ENCODE peak calls at places on chromosomes 5 and 9, in ten cellular contexts. P is mesothelial cell of epicardium, N is PC-9, X is AG04449, O is WTC11, L is fibroblast of pulmonary artery, M is heart left ventricle, J is MM.1S, Z is Peyer's patch, W is endodermal cell. A is an unnamed sample.

GRCh38 chr9:92634712-92635605 is 35.0 kb downstream of the IPPK start:
- DNase-seq in N (no peak), J (peak), W (peak), P (no peak), M (peak), L (peak), Z (peak), O (peak), X (no peak), A (peak)

GRCh38 chr9:7656648-7657047 is 142.9 kb downstream of the DMAC1 start:
- DNase-seq in L (peak), J (no peak), P (no peak), N (no peak), W (no peak), O (no peak), M (peak), X (no peak), Z (no peak), A (peak)

GRCh38 chr9:121527371-121527770 is 27.7 kb upstream of the GGTA1 start:
- DNase-seq in M (no peak), N (no peak), L (no peak), X (no peak), Z (no peak), W (no peak), P (no peak), O (no peak), J (no peak), A (no peak)

GRCh38 chr9:69421908-69422801 is 97.1 kb downstream of the ENTREP1 start:
- DNase-seq in L (peak), J (peak), W (peak), P (no peak), M (peak), Z (peak), X (no peak), N (no peak), O (peak), A (peak)

GRCh38 chr5:143002459-143003327 is 232.5 kb downstream of the ARHGAP26 start:
- DNase-seq in W (peak), L (peak), Z (peak), J (peak), P (no peak), N (no peak), X (peak), O (no peak), M (no peak), A (peak)

GRCh38 chr9:137041134-137041533 is 4.8 kb downstream of the NPDC1 start:
- DNase-seq in Z (no peak), N (no peak), J (no peak), W (no peak), P (no peak), M (no peak), L (no peak), O (no peak), X (no peak), A (no peak)

GRCh38 chr5:136193396-136193935 is 504 bp upstream of the SMIM32 start:
- DNase-seq in W (no peak), O (no peak), P (no peak), L (no peak), J (no peak), X (no peak), N (no peak), M (no peak), Z (no peak), A (no peak)

GRCh38 chr5:68086443-68086842 is 129.1 kb upstream of the PIK3R1 start:
- DNase-seq in L (no peak), N (no peak), P (no peak), J (no peak), W (no peak), X (no peak), Z (no peak), O (no peak), M (no peak), A (no peak)

GRCh38 chr9:38226491-38226951 is 157.5 kb upstream of the SHB start:
- DNase-seq in Z (no peak), O (no peak), L (peak), M (no peak), P (no peak), J (no peak), N (peak), W (peak), X (no peak), A (peak)

GRCh38 chr9:114737118-114737517 is 55.1 kb upstream of the TEX48 start:
- DNase-seq in X (no peak), O (no peak), L (no peak), J (no peak), W (no peak), M (no peak), P (no peak), Z (no peak), N (no peak), A (no peak)

GRCh38 chr5:154677921-154678320 is 77.3 kb upstream of the LARP1 start:
- DNase-seq in X (no peak), W (no peak), P (no peak), M (no peak), J (no peak), L (peak), N (peak), O (no peak), Z (no peak), A (no peak)

GRCh38 chr9:114958021-114958846 is 27.8 kb upstream of the TNFSF8 start:
- DNase-seq in O (no peak), N (no peak), J (no peak), W (no peak), M (peak), L (peak), P (no peak), Z (no peak), X (no peak), A (no peak)

GRCh38 chr5:113524927-113525326 is 11.4 kb downstream of the YTHDC2 start:
- DNase-seq in P (no peak), W (no peak), X (no peak), M (no peak), O (no peak), Z (no peak), N (no peak), L (no peak), J (peak), A (no peak)

GRCh38 chr9:124854822-124855221 is 1.6 kb downstream of the WDR38 start:
- DNase-seq in Z (no peak), P (no peak), O (no peak), W (no peak), M (no peak), X (no peak), J (no peak), N (no peak), L (no peak), A (no peak)

GRCh38 chr9:32251539-32251938 is 132.9 kb upstream of the ACO1 start:
- DNase-seq in X (no peak), W (peak), Z (no peak), J (peak), N (peak), P (no peak), L (peak), M (peak), O (peak), A (peak)

DNA sequence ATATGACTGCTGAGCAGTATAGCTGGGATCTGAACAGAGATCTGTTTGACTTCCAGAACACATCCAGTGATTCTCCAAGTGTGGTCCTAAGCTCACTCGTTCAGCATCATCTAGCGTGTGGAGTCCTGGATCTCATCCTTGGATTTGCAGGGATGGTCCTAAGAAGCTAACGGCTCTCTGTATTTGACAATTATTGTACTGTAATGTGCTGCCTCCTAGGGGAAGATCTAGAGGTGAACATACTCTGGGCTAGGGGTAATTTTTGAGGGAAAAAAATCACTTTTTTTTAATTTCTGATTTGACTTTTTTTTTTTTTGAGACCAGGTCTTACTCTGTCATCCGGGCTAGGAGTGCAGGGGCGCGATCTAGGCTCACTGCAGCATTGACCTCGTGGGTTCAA is 1.5 kb downstream of the SLC26A2 start:
- DNase-seq in O (no peak), P (no peak), M (no peak), J (peak), Z (no peak), X (no peak), W (peak), N (no peak), L (peak), A (no peak)
- TF ChIP-seq CTCF in O (peak), P (peak), M (peak), J (peak), Z (no peak), X (peak), W (peak), N (peak), L (peak), A (peak)

GRCh38 chr9:131394464-131395026 is 659 bp downstream of the PRRC2B start:
- DNase-seq in J (peak), Z (peak), O (peak), N (no peak), W (peak), X (no peak), P (peak), L (peak), M (peak), A (no peak)

GRCh38 chr9:131395027-131395744 is 1.3 kb downstream of the PRRC2B start:
- DNase-seq in W (peak), O (peak), M (no peak), J (peak), P (no peak), Z (peak), X (no peak), L (no peak), N (peak), A (no peak)

GRCh38 chr9:131395745-131396479 is 2.0 kb downstream of the PRRC2B start:
- DNase-seq in Z (no peak), P (no peak), W (no peak), X (no peak), J (no peak), N (no peak), O (no peak), L (no peak), M (no peak), A (no peak)

GRCh38 chr9:131391504-131391903 is 2.4 kb upstream of the PRRC2B start:
- DNase-seq in W (no peak), P (no peak), O (no peak), N (no peak), L (no peak), X (no peak), J (no peak), Z (no peak), M (no peak), A (no peak)

DNA sequence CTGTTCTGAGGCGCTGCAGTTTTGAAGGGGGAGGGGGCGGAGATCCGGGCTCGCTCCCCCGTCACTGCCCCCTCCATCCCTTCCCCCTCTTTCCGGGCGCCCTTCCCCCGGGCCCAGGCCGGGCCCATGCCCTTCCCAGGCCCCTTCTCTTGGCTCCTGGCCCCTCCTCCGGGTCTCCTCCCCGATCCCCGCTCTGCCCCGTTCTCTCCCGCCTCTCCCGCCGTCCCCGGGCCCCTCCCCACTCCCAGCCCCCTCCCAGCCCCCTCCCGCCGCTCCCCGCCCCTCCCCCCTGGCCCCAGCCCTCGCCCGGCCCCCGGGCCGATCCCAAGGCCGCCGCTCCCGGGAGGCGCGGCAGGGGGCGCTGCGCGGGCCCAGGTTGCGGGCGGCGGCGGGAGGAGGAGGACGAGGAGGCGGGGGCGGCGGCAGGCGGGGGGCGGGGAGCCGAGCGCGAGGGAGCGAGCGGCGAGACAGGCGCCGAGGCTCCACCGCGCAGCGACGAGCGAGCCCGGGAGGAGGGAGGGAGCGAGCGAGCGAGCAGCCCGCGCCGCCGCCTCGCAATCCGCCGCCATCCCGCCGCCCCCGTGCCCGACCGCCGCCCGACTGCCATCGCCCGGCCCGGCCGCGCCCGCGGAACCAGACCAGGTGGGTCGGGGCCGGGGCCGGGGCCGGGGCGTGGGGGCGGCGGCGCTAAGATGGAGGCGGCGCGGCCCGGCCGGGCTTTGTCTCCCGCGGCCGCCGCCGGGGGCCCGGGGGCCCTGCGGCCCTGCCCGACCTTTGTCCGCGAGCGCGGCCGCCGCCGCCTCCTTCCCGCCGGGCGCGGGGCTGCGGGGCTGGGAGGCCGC is at the start of gene PRRC2B:
- DNase-seq in P (peak), Z (peak), O (peak), L (peak), J (peak), N (peak), W (peak), M (peak), X (no peak), A (peak)
- TF ChIP-seq CTCF in P (peak), Z (no peak), O (peak), L (no peak), J (peak), N (peak), W (peak), M (peak), X (peak), A (peak)

GRCh38 chr5:10724799-10725507 is 36.1 kb downstream of the DAP start:
- DNase-seq in X (no peak), L (peak), M (peak), O (peak), J (no peak), P (no peak), W (no peak), Z (no peak), N (peak), A (peak)
- TF ChIP-seq CTCF in X (no peak), L (peak), M (peak), O (no peak), J (no peak), P (no peak), W (peak), Z (no peak), N (peak), A (peak)

DNA sequence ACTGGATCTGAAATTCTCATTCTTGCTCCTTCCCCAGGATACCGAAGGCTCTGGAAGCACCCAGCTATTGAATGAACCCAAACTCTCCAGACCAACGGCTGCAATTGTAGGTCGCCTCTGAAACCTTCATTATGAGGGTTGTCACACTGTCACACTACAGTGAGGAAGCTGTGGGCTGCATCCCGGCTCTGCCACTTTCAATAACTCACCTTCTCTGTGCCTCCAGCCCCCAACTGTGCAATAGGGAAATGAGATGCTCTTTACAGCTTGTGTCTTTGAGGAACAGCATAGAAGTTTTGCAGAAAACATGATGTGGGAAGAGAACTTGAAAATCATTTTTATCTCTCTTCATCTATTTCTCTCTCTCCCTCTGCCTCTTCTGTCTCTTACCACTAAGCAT is 69.6 kb upstream of the TGFBR1 start:
- DNase-seq in W (no peak), J (no peak), L (no peak), M (no peak), N (no peak), O (no peak), Z (no peak), P (no peak), X (no peak), A (no peak)
- TF ChIP-seq CTCF in W (no peak), J (no peak), L (no peak), M (no peak), N (no peak), O (no peak), Z (no peak), P (no peak), X (no peak), A (no peak)

GRCh38 chr9:84955155-84955554 is 285.6 kb downstream of the NTRK2 start:
- DNase-seq in L (no peak), P (no peak), J (no peak), O (no peak), Z (no peak), W (no peak), N (no peak), X (no peak), M (no peak), A (no peak)

GRCh38 chr9:84953252-84953773 is 283.8 kb downstream of the NTRK2 start:
- DNase-seq in N (no peak), W (no peak), Z (no peak), J (no peak), X (no peak), P (no peak), L (no peak), M (no peak), O (no peak), A (no peak)

GRCh38 chr9:84955971-84956370 is 286.4 kb downstream of the NTRK2 start:
- DNase-seq in Z (no peak), J (no peak), L (no peak), P (no peak), X (no peak), O (no peak), W (no peak), M (no peak), N (no peak), A (no peak)

GRCh38 chr9:84950879-84951811 is 281.6 kb downstream of the NTRK2 start:
- DNase-seq in P (no peak), N (no peak), Z (no peak), L (no peak), M (no peak), X (no peak), W (no peak), J (no peak), O (no peak), A (no peak)

DNA sequence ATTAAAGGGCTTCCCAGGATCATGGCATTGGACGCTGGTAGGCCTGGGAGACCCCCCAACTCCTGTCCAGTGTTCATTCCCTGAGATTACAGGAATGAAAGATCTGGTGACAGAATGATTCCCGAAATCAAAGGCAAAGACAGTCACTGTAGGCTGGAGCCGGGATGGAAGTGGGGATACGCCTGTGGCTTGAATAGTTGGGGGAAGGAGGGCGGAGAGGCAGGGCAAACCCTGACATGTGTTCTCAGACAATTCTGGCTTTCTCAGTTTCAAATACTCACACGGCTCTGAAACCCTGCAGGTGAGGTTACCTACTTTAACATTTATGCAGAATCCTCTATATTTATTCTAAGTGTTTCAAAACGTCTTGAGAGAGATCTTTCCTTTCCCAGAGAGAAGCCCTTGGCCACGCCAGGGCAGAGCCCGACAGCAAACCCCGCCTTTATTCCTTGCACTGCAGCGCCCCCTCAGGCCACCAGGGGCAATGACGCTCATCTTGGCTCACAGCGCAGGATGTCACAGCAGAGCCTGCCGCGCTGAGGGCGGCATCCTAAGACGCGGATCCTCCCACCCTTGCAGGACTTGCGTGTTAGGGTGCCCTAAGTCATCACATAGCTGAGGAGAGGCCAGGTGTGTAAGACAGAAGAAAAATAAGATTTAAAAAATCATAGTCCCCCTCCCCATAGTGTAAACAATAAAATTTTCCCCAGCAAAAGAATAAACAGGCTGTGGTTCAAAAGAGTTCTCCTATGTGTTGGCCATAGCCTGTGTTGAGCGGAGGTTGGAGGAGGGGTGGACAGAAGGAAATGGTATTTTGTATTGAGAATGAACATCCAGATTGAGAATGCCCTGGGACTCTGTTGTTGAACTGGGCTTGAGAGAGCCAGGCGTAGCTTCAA is 284.5 kb downstream of the NTRK2 start:
- DNase-seq in Z (no peak), O (peak), X (no peak), P (peak), J (peak), M (peak), L (peak), N (no peak), W (peak), A (peak)
- TF ChIP-seq CTCF in Z (peak), O (peak), X (peak), P (peak), J (peak), M (peak), L (peak), N (peak), W (peak), A (peak)

GRCh38 chr5:178642351-178642909 is 15.6 kb upstream of the CLK4 start:
- DNase-seq in L (peak), M (no peak), O (no peak), Z (no peak), W (no peak), P (no peak), X (peak), N (peak), J (no peak), A (peak)
- TF ChIP-seq CTCF in L (no peak), M (no peak), O (no peak), Z (no peak), W (no peak), P (no peak), X (no peak), N (no peak), J (no peak), A (no peak)

DNA sequence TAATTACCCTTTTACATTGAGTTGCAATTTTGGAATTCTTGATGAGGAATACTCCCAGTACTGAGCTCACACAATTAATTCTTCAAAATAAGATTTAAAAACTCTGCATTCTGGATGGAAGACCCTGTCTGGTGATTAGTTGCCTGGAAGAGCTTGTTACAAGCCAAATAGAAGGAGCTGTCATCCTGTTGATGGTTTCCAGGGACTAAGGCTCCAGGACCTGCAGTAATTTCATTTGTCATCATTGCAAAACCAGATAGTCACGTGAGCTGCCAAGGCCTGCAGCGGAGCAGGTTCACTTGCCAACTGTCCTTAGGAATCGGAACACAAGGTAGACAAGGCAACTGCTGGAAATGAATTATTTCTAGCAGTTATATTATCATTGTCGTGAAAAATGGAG is 597.7 kb downstream of the CCDC171 start:
- DNase-seq in W (no peak), O (no peak), L (peak), X (no peak), N (no peak), Z (no peak), J (no peak), P (no peak), M (peak), A (no peak)
- TF ChIP-seq CTCF in W (no peak), O (no peak), L (no peak), X (no peak), N (no peak), Z (no peak), J (no peak), P (no peak), M (no peak), A (no peak)

A was measured in Calu3.